ENCODE peak calls at places on chromosomes 13 and 19, in four cellular contexts. V is tibial artery, O is dorsolateral prefrontal cortex, R is PC-3. L is an unnamed sample.

GRCh38 chr19:14542721-14543328 is 13.4 kb downstream of the TECR start:
- DNase-seq in V (no peak), O (no peak), R (no peak), L (peak; percentile 65)

GRCh38 chr19:18519962-18520847 is 1.7 kb downstream of the ELL start:
- DNase-seq in V (peak; percentile 58), O (no peak), R (peak; percentile 90), L (peak; percentile 85)

GRCh38 chr19:43820098-43820860 is 6.8 kb upstream of the ZNF283 start:
- DNase-seq in V (no peak), O (peak; percentile 75), R (no peak), L (peak; percentile 55)

GRCh38 chr19:44741258-44741731 is 7.2 kb upstream of the BCL3 start:
- DNase-seq in V (no peak), O (no peak), R (peak; percentile 80), L (no peak)

GRCh38 chr13:48304132-48304876 is 753 bp downstream of the RB1 start:
- DNase-seq in V (peak; percentile 61), O (peak; percentile 44), R (peak; percentile 29), L (peak; percentile 52)

GRCh38 chr19:48391100-48392005 is at the start of gene KDELR1:
- DNase-seq in V (peak; percentile 64), O (peak; percentile 89), R (peak; percentile 64), L (peak; percentile 62)

GRCh38 chr19:7505682-7506384 is 10.1 kb upstream of the ZNF358 start:
- DNase-seq in V (no peak), O (no peak), R (no peak), L (no peak)

GRCh38 chr19:12867120-12868099 is 13.8 kb downstream of the DNASE2 start:
- DNase-seq in V (no peak), O (peak; percentile 43), R (no peak), L (peak; percentile 45)

GRCh38 chr19:58170860-58171259 is 12.0 kb upstream of the ZNF274 start:
- DNase-seq in V (no peak), O (no peak), R (peak; percentile 59), L (peak; percentile 67)

GRCh38 chr19:50820086-50820485 is 3.5 kb downstream of the KLK1 start:
- DNase-seq in V (no peak), O (no peak), R (no peak), L (no peak)

GRCh38 chr19:50821622-50822021 is 2.0 kb downstream of the KLK1 start:
- DNase-seq in V (no peak), O (no peak), R (no peak), L (no peak)

GRCh38 chr19:50819636-50820035 is 4.0 kb downstream of the KLK1 start:
- DNase-seq in V (no peak), O (no peak), R (no peak), L (no peak)

GRCh38 chr19:50821248-50821612 is 2.4 kb downstream of the KLK1 start:
- DNase-seq in V (no peak), O (no peak), R (no peak), L (no peak)

DNA sequence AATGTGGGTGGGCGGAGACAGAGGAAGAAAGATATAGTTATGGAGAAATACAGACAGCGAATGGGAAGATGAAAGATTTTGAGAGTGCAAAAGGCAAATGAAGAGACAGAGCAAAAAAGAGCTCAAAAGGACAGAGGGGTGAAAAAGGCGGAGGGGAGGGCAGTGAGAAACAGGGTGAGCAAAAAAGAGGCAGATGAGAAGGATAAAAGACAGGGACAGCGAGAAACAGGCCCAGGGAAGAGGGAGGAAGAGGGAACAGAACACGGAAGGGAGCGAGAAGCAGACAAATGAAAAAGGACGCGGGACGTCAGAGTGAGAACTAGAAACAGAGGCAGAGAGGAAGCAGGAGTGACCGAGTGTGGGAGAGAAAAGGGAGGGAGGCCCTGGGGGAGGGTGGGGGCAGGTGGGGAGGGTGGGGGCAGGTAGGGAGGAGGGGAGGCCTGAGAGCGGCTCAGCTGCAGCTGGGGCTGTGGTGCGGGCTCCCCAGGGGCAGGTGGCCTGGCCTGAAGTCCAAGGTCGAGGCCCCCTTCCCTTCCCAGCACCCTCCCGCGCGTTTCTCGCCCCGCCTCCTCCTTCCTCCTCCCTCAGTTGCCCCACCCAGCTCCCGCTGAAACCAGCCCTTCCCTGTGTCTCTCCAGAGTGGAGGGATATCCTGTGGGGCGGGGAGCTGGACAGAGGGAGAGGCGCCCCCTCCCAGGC is 2.9 kb downstream of the KLK1 start:
- DNase-seq in V (no peak), O (no peak), R (no peak), L (no peak)
- H3K4me3 ChIP-seq in V (no peak overlapping the region), O (no peak overlapping the region), R (no peak overlapping the region), L (no peak overlapping the region)

GRCh38 chr19:38932425-38933179 is 1.9 kb downstream of the MRPS12 start:
- DNase-seq in V (no peak), O (no peak), R (peak; percentile 6), L (peak; percentile 57)
- H3K4me3 ChIP-seq in V (no peak overlapping the region), O (no peak overlapping the region), R (peak overlapping the region; percentile 78), L (no peak overlapping the region)

DNA sequence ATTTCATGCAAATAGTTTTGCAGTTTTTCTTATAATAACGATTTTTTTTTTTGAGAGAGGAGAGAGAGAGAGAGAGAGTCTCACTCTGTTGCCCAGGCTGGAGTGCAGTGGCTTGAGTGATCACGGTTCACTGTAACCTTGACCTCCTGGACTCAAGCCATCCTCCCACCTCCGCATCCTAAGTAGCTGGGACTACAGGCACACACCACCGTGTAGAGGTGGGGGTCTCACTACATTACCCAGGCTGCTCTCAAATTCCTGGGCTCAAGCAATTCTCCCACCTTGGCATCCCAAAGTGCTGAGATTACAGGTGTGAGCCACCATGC is 26.8 kb upstream of the GJB6 start:
- DNase-seq in V (no peak), O (no peak), R (no peak), L (no peak)
- H3K4me3 ChIP-seq in V (no peak overlapping the region), O (no peak overlapping the region), R (peak overlapping the region; percentile 61), L (no peak overlapping the region)

GRCh38 chr19:17418710-17419109 is 1.1 kb upstream of the MVB12A start:
- DNase-seq in V (no peak), O (no peak), R (no peak), L (no peak)
- H3K4me3 ChIP-seq in V (no peak overlapping the region), O (no peak overlapping the region), R (peak overlapping the region; percentile 88), L (no peak overlapping the region)

L was measured in fibroblast of mammary gland.